ENCODE peak calls at places on chromosomes 4 and X, in eight cellular contexts. Z is cardiac fibroblast, K is NCI-H1694, P is pancreas, V is T-helper 1 cell, J is SJSA1, N is cerebellum, U is SK-MEL-5. D is an unnamed sample.

GRCh38 chrX:78979789-78980464 is 34.7 kb downstream of the P2RY10 start:
- DNase-seq in V (no peak), N (no peak), U (no peak), J (no peak), Z (peak; percentile 35), P (no peak), K (no peak), D (no peak)

GRCh38 chr4:88008133-88008621 is 742 bp downstream of the PKD2 start:
- DNase-seq in Z (peak; percentile 58), U (peak; percentile 33), V (peak; percentile 8), K (no peak), P (peak; percentile 35), N (peak; percentile 41), J (peak; percentile 62), D (no peak)

GRCh38 chr4:5863461-5864113 is 29.3 kb downstream of the CRMP1 start:
- DNase-seq in J (peak; percentile 44), U (peak; percentile 13), V (no peak), N (no peak), P (no peak), Z (peak; percentile 98), K (no peak), D (peak; percentile 10)

GRCh38 chr4:76200771-76201224 is 12.8 kb downstream of the SCARB2 start:
- DNase-seq in K (no peak), Z (no peak), N (no peak), P (peak; percentile 59), U (peak; percentile 32), V (no peak), J (no peak), D (no peak)

GRCh38 chr4:78517050-78517652 is 34.4 kb upstream of the ANXA3 start:
- DNase-seq in P (no peak), K (peak; percentile 37), U (peak; percentile 54), Z (peak; percentile 63), N (peak; percentile 13), V (no peak), J (no peak), D (peak; percentile 39)

GRCh38 chrX:24902808-24903207 is 113.0 kb downstream of the ARX start:
- DNase-seq in K (no peak), N (no peak), V (no peak), Z (peak; percentile 78), U (no peak), P (no peak), J (no peak), D (no peak)

GRCh38 chr4:111323916-111324315 is 701.0 kb upstream of the PITX2 start:
- DNase-seq in K (no peak), V (no peak), N (no peak), Z (peak; percentile 42), J (no peak), U (no peak), P (no peak), D (no peak)

GRCh38 chr4:22322996-22323395 is 192.9 kb downstream of the ADGRA3 start:
- DNase-seq in P (no peak), J (no peak), U (no peak), N (no peak), Z (no peak), K (no peak), V (no peak), D (no peak)

GRCh38 chrX:109848451-109849050 is 115.5 kb upstream of the ACSL4 start:
- DNase-seq in U (no peak), K (peak; percentile 13), Z (no peak), V (no peak), N (no peak), J (no peak), P (no peak), D (no peak)

GRCh38 chr4:169071781-169072180 is 61.7 kb upstream of the CBR4 start:
- DNase-seq in Z (no peak), U (no peak), J (no peak), K (no peak), P (no peak), N (no peak), V (no peak), D (no peak)

GRCh38 chr4:41692717-41693345 is 55.7 kb downstream of the PHOX2B start:
- DNase-seq in N (peak; percentile 3), J (peak; percentile 33), V (no peak), K (peak; percentile 7), Z (peak; percentile 67), U (peak; percentile 70), P (peak; percentile 24), D (peak; percentile 10)

GRCh38 chr4:95358320-95358889 is 190.4 kb downstream of the UNC5C start:
- DNase-seq in N (no peak), U (no peak), K (no peak), Z (no peak), V (no peak), P (no peak), J (no peak), D (peak; percentile 19)

GRCh38 chrX:5458300-5458699 is 770.4 kb downstream of the NLGN4X start:
- DNase-seq in U (peak; percentile 7), P (no peak), N (no peak), Z (no peak), K (no peak), V (no peak), J (no peak), D (no peak)

GRCh38 chr4:172521171-172521570 is 647.4 kb upstream of the GALNT7 start:
- DNase-seq in K (peak; percentile 30), N (no peak), Z (no peak), J (no peak), U (no peak), P (no peak), V (no peak), D (no peak)

GRCh38 chr4:37631551-37631950 is 54.6 kb downstream of the RELL1 start:
- DNase-seq in J (no peak), U (no peak), V (no peak), K (no peak), Z (peak; percentile 75), N (no peak), P (no peak), D (no peak)

D was measured in COLO829.